ENCODE peak calls at places on chromosomes 2 and 18, in ten cellular contexts. Q is tibial artery, M is lower lobe of right lung, V is fibroblast of mammary gland, R is adrenal gland, D is A549, T is fibroblast of lung, C is NB4, I is upper lobe of right lung, S is astrocyte of the spinal cord. W is an unnamed sample.

GRCh38 chr18:55840601-55841170 is 252.7 kb upstream of the TCF4 start:
- DNase-seq in I (no peak), R (no peak), M (no peak), C (no peak), S (no peak), T (no peak), Q (no peak), V (no peak), D (no peak), W (no peak)

GRCh38 chr18:76685860-76686259 is 136.5 kb upstream of the ZNF236 start:
- DNase-seq in C (no peak), M (no peak), Q (no peak), D (no peak), S (no peak), I (no peak), R (no peak), V (no peak), T (no peak), W (no peak)

GRCh38 chr2:1136807-1137663 is 186.4 kb downstream of the SNTG2 start:
- DNase-seq in D (no peak), C (no peak), V (no peak), M (no peak), Q (no peak), I (no peak), R (no peak), T (no peak), S (no peak), W (no peak)

GRCh38 chr2:130241041-130241707 is 42.9 kb upstream of the TUBA3E start:
- DNase-seq in R (no peak), T (peak; percentile 11), S (peak; percentile 13), M (no peak), C (no peak), D (peak; percentile 80), V (peak; percentile 62), Q (no peak), I (no peak), W (no peak)

GRCh38 chr18:49961271-49961670 is 147.9 kb upstream of the ACAA2 start:
- DNase-seq in C (no peak), S (no peak), T (no peak), D (no peak), M (no peak), I (no peak), Q (no peak), V (no peak), R (no peak), W (no peak)

GRCh38 chr18:26159353-26159752 is 25.7 kb downstream of the PSMA8 start:
- DNase-seq in Q (no peak), D (peak; percentile 4), M (no peak), I (no peak), R (no peak), S (no peak), T (no peak), V (peak; percentile 7), C (peak; percentile 4), W (no peak)

GRCh38 chr2:47559079-47559684 is 156.2 kb downstream of the MSH2 start:
- DNase-seq in R (no peak), D (no peak), T (no peak), S (no peak), M (no peak), Q (no peak), C (no peak), V (peak; percentile 47), I (no peak), W (no peak)

GRCh38 chr2:40199758-40200157 is 252.1 kb downstream of the SLC8A1 start:
- DNase-seq in V (peak; percentile 63), C (no peak), R (no peak), Q (no peak), I (no peak), D (no peak), M (no peak), T (peak; percentile 61), S (no peak), W (no peak)

GRCh38 chr2:176085861-176086771 is 2.4 kb upstream of the EVX2 start:
- DNase-seq in M (no peak), I (peak; percentile 58), V (peak; percentile 38), Q (peak; percentile 66), D (no peak), R (peak; percentile 44), C (peak; percentile 80), T (peak; percentile 39), S (no peak), W (no peak)

GRCh38 chr18:51128533-51128932 is 68.9 kb downstream of the MEX3C start:
- DNase-seq in R (no peak), Q (no peak), I (no peak), T (no peak), S (no peak), V (peak; percentile 14), C (no peak), D (no peak), M (no peak), W (no peak)

GRCh38 chr2:134465706-134466105 is 211.8 kb downstream of the MGAT5 start:
- DNase-seq in I (no peak), S (no peak), D (no peak), T (no peak), C (no peak), R (no peak), V (no peak), Q (no peak), M (no peak), W (no peak)

GRCh38 chr2:134465228-134465627 is 211.4 kb downstream of the MGAT5 start:
- DNase-seq in C (no peak), T (no peak), I (no peak), S (no peak), M (no peak), Q (peak; percentile 15), V (no peak), D (no peak), R (peak; percentile 6), W (no peak)

GRCh38 chr2:134463726-134464076 is 209.8 kb downstream of the MGAT5 start:
- DNase-seq in C (no peak), T (no peak), S (no peak), V (no peak), D (no peak), M (no peak), Q (peak; percentile 20), I (no peak), R (no peak), W (no peak)

GRCh38 chr2:134468093-134468640 is 214.3 kb downstream of the MGAT5 start:
- DNase-seq in R (no peak), T (no peak), M (no peak), Q (no peak), C (no peak), S (no peak), V (no peak), D (no peak), I (no peak), W (no peak)

GRCh38 chr2:134466141-134466540 is 212.3 kb downstream of the MGAT5 start:
- DNase-seq in M (no peak), Q (peak; percentile 17), I (no peak), V (peak; percentile 17), S (no peak), T (no peak), D (no peak), R (peak; percentile 22), C (no peak), W (no peak)
- TF ChIP-seq CTCF in M (no peak), Q (no peak), I (peak; percentile 18), V (no peak), S (peak; percentile 13), T (no peak), D (peak; percentile 36), R (no peak), C (no peak), W (no peak)

GRCh38 chr2:230591850-230592249 is 120.8 kb upstream of the CAB39 start:
- DNase-seq in M (no peak), C (no peak), T (no peak), V (no peak), R (no peak), S (no peak), I (no peak), D (no peak), Q (no peak), W (no peak)
- H3K4me3 ChIP-seq in M (no peak overlapping the region), C (no peak overlapping the region), T (no peak overlapping the region), V (no peak overlapping the region), R (no peak overlapping the region), S (no peak overlapping the region), I (no peak overlapping the region), D (no peak overlapping the region), Q (no peak overlapping the region), W (no peak overlapping the region)

GRCh38 chr2:120907822-120908221 is 172.2 kb downstream of the GLI2 start:
- DNase-seq in V (no peak), T (no peak), S (no peak), M (peak; percentile 27), R (no peak), Q (no peak), I (no peak), D (no peak), C (peak; percentile 12), W (no peak)
- TF ChIP-seq CTCF in V (peak; percentile 7), T (peak; percentile 1), S (peak; percentile 22), M (no peak), R (no peak), Q (no peak), I (no peak), D (peak; percentile 45), C (no peak), W (peak; percentile 5)

GRCh38 chr2:133633851-133634250 is 65.6 kb upstream of the NCKAP5 start:
- DNase-seq in I (no peak), S (peak; percentile 49), M (no peak), C (no peak), Q (no peak), T (peak; percentile 29), V (peak; percentile 24), R (no peak), D (no peak), W (peak; percentile 40)
- H3K4me3 ChIP-seq in I (peak overlapping the region; percentile 9), S (no peak overlapping the region), M (no peak overlapping the region), C (no peak overlapping the region), Q (no peak overlapping the region), T (peak overlapping the region; percentile 27), V (no peak overlapping the region), R (no peak overlapping the region), D (no peak overlapping the region), W (no peak overlapping the region)